ENCODE peak calls at places on chromosome 3, in five cellular contexts. O is breast epithelium, V is sigmoid colon, Q is esophagus muscularis mucosa, X is stomach. R is an unnamed sample.
A peak's percentile ranks its signal among the peaks of the same experiment; 100 is the strongest.

GRCh38 chr3:77795013-77795412 is 755.1 kb downstream of the ROBO2 start:
- DNase-seq in O (no peak), Q (no peak), V (no peak), X (peak; percentile 28), R (no peak)

GRCh38 chr3:28859897-28860296 is 421.0 kb upstream of the RBMS3 start:
- DNase-seq in X (no peak), O (no peak), V (no peak), Q (no peak), R (no peak)

GRCh38 chr3:11212301-11212613 is 58.0 kb downstream of the HRH1 start:
- DNase-seq in V (peak; percentile 40), X (peak; percentile 10), Q (no peak), O (no peak), R (no peak)

GRCh38 chr3:171695476-171695875 is 114.8 kb downstream of the PLD1 start:
- DNase-seq in X (no peak), Q (no peak), O (no peak), V (no peak), R (no peak)

GRCh38 chr3:119494597-119494996 is 3.8 kb upstream of the TIMMDC1 start:
- DNase-seq in Q (no peak), X (no peak), O (no peak), V (no peak), R (no peak)

GRCh38 chr3:42176635-42177034 is 85.5 kb downstream of the TRAK1 start:
- DNase-seq in X (no peak), O (no peak), V (no peak), Q (no peak), R (no peak)

GRCh38 chr3:3633761-3634160 is 165.5 kb upstream of the LRRN1 start:
- DNase-seq in V (no peak), O (no peak), X (no peak), Q (no peak), R (no peak)

GRCh38 chr3:16177962-16178627 is 3.6 kb downstream of the GALNT15 start:
- DNase-seq in V (peak; percentile 91), O (peak; percentile 58), X (peak; percentile 79), Q (peak; percentile 94), R (peak; percentile 90)

GRCh38 chr3:194062825-194063224 is 73.1 kb upstream of the HES1 start:
- DNase-seq in Q (no peak), O (no peak), V (no peak), X (no peak), R (no peak)

GRCh38 chr3:16264174-16264707 is 502 bp downstream of the DPH3 start:
- DNase-seq in X (no peak), Q (no peak), V (no peak), O (no peak), R (peak; percentile 72)

GRCh38 chr3:12588674-12589054 is 31.8 kb downstream of the MKRN2 start:
- DNase-seq in V (no peak), X (no peak), O (no peak), Q (no peak), R (no peak)

GRCh38 chr3:169545606-169546005 is 117.9 kb downstream of the MECOM start:
- DNase-seq in X (no peak), Q (no peak), O (no peak), V (no peak), R (no peak)

DNA sequence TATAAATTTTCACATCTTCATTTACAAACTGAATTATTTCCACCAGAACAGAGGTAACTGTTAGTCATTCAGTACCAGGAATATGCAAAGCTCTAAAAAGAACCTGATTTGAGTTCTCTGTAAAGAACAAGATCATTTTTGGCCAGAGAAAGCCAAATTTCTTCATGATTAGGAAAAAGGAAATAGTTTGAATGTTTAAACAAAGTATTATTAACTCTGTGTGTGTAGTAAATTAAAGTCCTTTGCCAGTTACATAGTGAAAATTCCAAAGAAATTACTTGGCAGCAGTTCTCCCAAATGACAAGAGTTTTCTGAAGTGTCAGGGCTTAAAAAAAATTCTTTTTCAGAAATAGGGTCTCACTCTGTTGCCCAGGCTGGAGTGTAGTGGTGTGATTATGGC is 24.5 kb downstream of the QTRT2 start:
- DNase-seq in Q (no peak), V (no peak), O (no peak), X (no peak), R (no peak)
- TF ChIP-seq POLR2AphosphoS5 in Q (no peak), V (no peak), O (no peak), X (no peak), R (no peak)

DNA sequence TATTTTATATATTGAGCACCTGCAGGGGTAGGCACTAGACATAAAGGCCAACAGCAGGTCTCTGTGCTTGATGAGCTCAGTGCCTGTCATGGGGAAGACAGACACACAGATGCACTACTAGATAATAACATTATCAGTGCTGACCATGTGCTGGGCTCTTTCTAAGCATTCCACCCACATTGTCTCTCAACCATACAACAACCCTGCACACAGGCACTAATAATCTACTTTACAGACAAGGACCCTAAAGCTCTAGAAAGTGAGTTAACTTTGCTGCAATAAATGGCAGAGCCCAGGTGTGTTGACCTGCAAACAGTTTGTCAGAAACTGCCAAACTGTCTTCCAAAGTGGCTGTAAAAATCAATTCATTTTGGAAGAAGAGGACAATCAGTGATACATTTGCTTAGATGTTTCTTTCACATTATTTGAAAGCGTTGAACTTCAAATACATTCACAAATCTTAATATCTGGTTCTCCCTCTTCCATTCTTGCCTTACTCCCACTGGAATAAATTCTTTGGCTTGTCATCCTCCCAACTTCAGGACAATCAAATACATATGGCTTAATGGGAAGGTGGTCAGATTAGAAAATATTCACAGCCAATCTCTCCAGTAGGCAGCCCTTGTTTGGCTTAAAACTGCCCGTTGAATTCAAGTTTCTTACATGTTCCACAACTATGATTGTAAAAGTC is 11.0 kb upstream of the PP2D1 start:
- DNase-seq in Q (no peak), O (no peak), V (no peak), X (no peak), R (no peak)
- TF ChIP-seq POLR2A in Q (no peak), O (no peak), V (no peak), X (no peak), R (no peak)

DNA sequence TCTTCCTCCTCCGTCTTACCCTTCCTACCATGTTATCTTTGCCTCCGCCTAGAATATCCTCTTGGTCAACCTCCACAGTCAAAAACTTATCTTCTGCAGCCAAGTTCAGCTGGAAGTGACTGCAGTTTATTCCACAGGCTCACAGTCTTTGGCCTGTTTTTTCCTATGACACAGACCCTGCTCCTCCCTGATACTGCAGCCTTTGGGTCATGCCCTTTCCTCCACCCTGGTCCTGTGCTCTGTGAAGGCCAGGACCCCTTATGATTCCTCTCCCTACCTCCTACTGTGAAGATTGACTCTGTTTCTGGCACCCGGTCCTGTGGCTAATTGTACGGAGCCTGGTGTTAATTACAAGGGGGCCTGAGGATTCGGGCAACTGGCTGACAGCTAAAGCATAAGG is 49.3 kb upstream of the SCN5A start:
- DNase-seq in Q (no peak), O (no peak), V (no peak), X (no peak), R (no peak)
- TF ChIP-seq CTCF in Q (no peak), O (no peak), V (no peak), X (no peak), R (no peak)

GRCh38 chr3:43998374-43998840 is 243.3 kb upstream of the TOPAZ1 start:
- DNase-seq in V (no peak), O (no peak), X (no peak), Q (no peak), R (no peak)

GRCh38 chr3:43995929-43996378 is 245.7 kb upstream of the TOPAZ1 start:
- DNase-seq in O (no peak), X (no peak), V (no peak), Q (no peak), R (no peak)

GRCh38 chr3:43998841-43999805 is 242.6 kb upstream of the TOPAZ1 start:
- DNase-seq in O (no peak), V (no peak), Q (no peak), X (no peak), R (peak; percentile 82)

GRCh38 chr3:43996379-43997301 is 245.0 kb upstream of the TOPAZ1 start:
- DNase-seq in V (no peak), X (no peak), Q (no peak), O (no peak), R (peak; percentile 81)

GRCh38 chr3:43997788-43998373 is 243.8 kb upstream of the TOPAZ1 start:
- DNase-seq in O (no peak), Q (no peak), X (no peak), V (no peak), R (no peak)
- TF ChIP-seq POLR2AphosphoS5 in O (no peak), Q (no peak), X (no peak), V (no peak), R (no peak)

GRCh38 chr3:149630806-149631205 is 27.0 kb downstream of the WWTR1 start:
- DNase-seq in O (no peak), V (no peak), Q (no peak), X (no peak), R (no peak)

GRCh38 chr3:149635396-149635795 is 22.4 kb downstream of the WWTR1 start:
- DNase-seq in X (no peak), V (no peak), Q (no peak), O (no peak), R (no peak)

GRCh38 chr3:149634072-149634471 is 23.8 kb downstream of the WWTR1 start:
- DNase-seq in Q (no peak), V (no peak), X (no peak), O (no peak), R (no peak)

GRCh38 chr3:149632225-149632624 is 25.6 kb downstream of the WWTR1 start:
- DNase-seq in X (no peak), O (no peak), Q (no peak), V (no peak), R (no peak)

GRCh38 chr3:149634573-149634972 is 23.3 kb downstream of the WWTR1 start:
- DNase-seq in O (no peak), V (no peak), Q (no peak), X (no peak), R (no peak)
- TF ChIP-seq POLR2A in O (no peak), V (no peak), Q (no peak), X (no peak), R (no peak)

DNA sequence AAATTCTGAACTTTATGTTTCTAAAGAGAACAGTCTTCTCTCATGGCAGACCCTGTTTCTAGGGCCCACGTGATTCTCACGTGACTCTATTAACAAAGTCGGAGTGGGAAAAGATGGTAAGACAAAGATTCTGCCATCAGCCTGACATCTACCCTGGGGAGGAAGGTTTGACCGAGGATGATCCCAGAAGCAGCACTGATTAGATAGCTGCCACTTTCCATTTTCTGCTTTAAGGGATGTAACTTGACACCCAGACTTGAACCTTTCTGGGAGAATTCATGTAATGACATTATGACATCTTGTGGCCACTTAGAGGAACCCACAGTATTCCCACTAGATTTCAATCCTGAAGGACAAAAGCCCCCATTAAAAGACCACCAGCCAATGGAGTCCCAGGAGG is 480.3 kb upstream of the PROK2 start:
- DNase-seq in Q (no peak), O (no peak), X (no peak), V (no peak), R (no peak)
- TF ChIP-seq CTCF in Q (peak; percentile 15), O (peak; percentile 24), X (no peak), V (peak; percentile 12), R (no peak)

DNA sequence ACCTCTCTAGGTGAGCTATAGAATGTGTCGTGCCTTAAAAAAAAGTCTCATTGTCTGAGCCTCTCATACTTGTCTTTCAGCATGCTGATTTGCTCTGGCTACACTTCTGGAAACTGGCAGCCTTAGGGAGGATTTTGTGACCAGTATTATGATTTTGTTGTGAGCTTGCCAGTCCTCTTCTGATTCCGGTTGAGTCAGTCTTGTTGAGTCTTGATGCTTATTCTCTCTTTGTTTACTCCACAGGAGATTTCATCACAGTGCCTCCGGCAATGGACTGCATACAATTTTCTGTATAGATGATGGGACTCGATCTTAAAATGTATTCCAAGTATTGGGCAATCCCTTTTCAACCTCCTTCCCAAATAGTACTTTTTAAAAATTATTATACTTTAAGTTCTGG is 234.8 kb upstream of the KBTBD8 start:
- DNase-seq in X (no peak), Q (no peak), O (peak; percentile 94), V (no peak), R (no peak)
- TF ChIP-seq POLR2AphosphoS5 in X (no peak), Q (no peak), O (no peak), V (no peak), R (no peak)

GRCh38 chr3:186241910-186242821 is 119.9 kb downstream of the DGKG start:
- DNase-seq in V (peak; percentile 79), Q (no peak), X (peak; percentile 76), O (peak; percentile 61), R (peak; percentile 88)
- TF ChIP-seq POLR2A in V (no peak), Q (no peak), X (no peak), O (no peak), R (no peak)